ENCODE peak calls at places on chromosome 19, in four cellular contexts. Z is naive thymus-derived CD4-positive, alpha-beta T cell; B is AG09319; I is mucosa of gallbladder. N is an unnamed sample.

GRCh38 chr19:38707512-38708114 is 36.7 kb downstream of the CAPN12 start:
- DNase-seq in B (no peak), I (peak), Z (no peak), N (no peak)

GRCh38 chr19:17327654-17328516 is 6.8 kb downstream of the ANO8 start:
- DNase-seq in I (peak), B (no peak), Z (peak), N (no peak)

GRCh38 chr19:52520013-52520412 is 7.5 kb upstream of the ZNF808 start:
- DNase-seq in B (no peak), I (no peak), Z (no peak), N (no peak)

GRCh38 chr19:23823952-23824389 is 65.3 kb upstream of the ZNF681 start:
- DNase-seq in B (no peak), Z (no peak), I (no peak), N (no peak)

GRCh38 chr19:34502582-34503545 is 21.3 kb downstream of the WTIP start:
- DNase-seq in Z (no peak), B (no peak), I (no peak), N (no peak)

GRCh38 chr19:40249781-40250180 is 23.3 kb upstream of the CCNP start:
- DNase-seq in I (no peak), Z (peak), B (no peak), N (no peak)

GRCh38 chr19:3179739-3180293 is 1.2 kb downstream of the S1PR4 start:
- DNase-seq in I (no peak), Z (no peak), B (no peak), N (no peak)

GRCh38 chr19:35098413-35099049 is 17.1 kb upstream of the FXYD3 start:
- DNase-seq in B (no peak), Z (no peak), I (no peak), N (no peak)

GRCh38 chr19:10290876-10291553 is 1.3 kb downstream of the ICAM5 start:
- DNase-seq in I (no peak), Z (peak), B (no peak), N (no peak)

GRCh38 chr19:10113964-10114650 is 2.6 kb downstream of the P2RY11 start:
- DNase-seq in B (no peak), Z (no peak), I (no peak), N (no peak)

GRCh38 chr19:4113398-4114088 is 10.4 kb downstream of the MAP2K2 start:
- DNase-seq in B (no peak), I (no peak), Z (no peak), N (no peak)

GRCh38 chr19:5624154-5624663 is 1.3 kb downstream of the SAFB start:
- DNase-seq in I (peak), Z (peak), B (no peak), N (peak)

GRCh38 chr19:53004242-53004641 is 9.5 kb upstream of the ERVV-1 start:
- DNase-seq in B (no peak), I (no peak), Z (no peak), N (no peak)

GRCh38 chr19:55857149-55857548 is 20.8 kb downstream of the NLRP4 start:
- DNase-seq in B (no peak), I (no peak), Z (no peak), N (no peak)

N was measured in retinal pigment epithelial cell.